ENCODE peak calls at places on chromosomes 6 and 20, in four cellular contexts. B is naive thymus-derived CD4-positive, alpha-beta T cell; S is body of pancreas; X is mammary epithelial cell. L is an unnamed sample.

GRCh38 chr20:24991897-24992419 is 593 bp downstream of the APMAP start:
- DNase-seq in B (no peak), S (no peak), X (no peak), L (peak; percentile 38)

GRCh38 chr20:57666834-57667157 is 43.0 kb downstream of the PMEPA1 start:
- DNase-seq in B (no peak), S (no peak), X (no peak), L (no peak)

GRCh38 chr6:34855463-34855862 is 32.4 kb downstream of the TAF11 start:
- DNase-seq in B (no peak), S (no peak), X (no peak), L (no peak)

GRCh38 chr20:23626040-23626620 is 11.6 kb downstream of the CST3 start:
- DNase-seq in B (no peak), S (no peak), X (peak; percentile 91), L (peak; percentile 50)

GRCh38 chr20:2626853-2627541 is 25.4 kb upstream of the NOP56 start:
- DNase-seq in B (no peak), S (no peak), X (peak; percentile 94), L (peak; percentile 93)

GRCh38 chr6:112903361-112903760 is 556.2 kb downstream of the RFPL4B start:
- DNase-seq in B (no peak), S (no peak), X (no peak), L (no peak)

GRCh38 chr20:10449270-10449669 is 14.2 kb downstream of the SLX4IP start:
- DNase-seq in B (no peak), S (peak; percentile 18), X (no peak), L (peak; percentile 62)

GRCh38 chr20:32535953-32536823 is 48.9 kb downstream of the NOL4L start:
- DNase-seq in B (peak; percentile 79), S (peak; percentile 74), X (no peak), L (peak; percentile 70)

GRCh38 chr6:170222498-170223471 is 68.1 kb downstream of the DLL1 start:
- DNase-seq in B (no peak), S (no peak), X (peak; percentile 29), L (peak; percentile 16)

GRCh38 chr6:47308674-47309325 is 905 bp downstream of the TNFRSF21 start:
- DNase-seq in B (no peak), S (peak; percentile 27), X (peak; percentile 40), L (peak; percentile 24)

GRCh38 chr6:122422614-122423267 is 23.3 kb downstream of the HSF2 start:
- DNase-seq in B (no peak), S (no peak), X (no peak), L (no peak)

GRCh38 chr20:19482726-19483125 is 270.3 kb downstream of the SLC24A3 start:
- DNase-seq in B (no peak), S (no peak), X (no peak), L (no peak)

GRCh38 chr20:41476013-41476441 is 109.4 kb upstream of the EMILIN3 start:
- DNase-seq in B (no peak), S (peak; percentile 73), X (peak; percentile 70), L (peak; percentile 78)

GRCh38 chr20:59095140-59095539 is 52.6 kb upstream of the PRELID3B start:
- DNase-seq in B (no peak), S (no peak), X (no peak), L (no peak)

GRCh38 chr6:64428186-64428585 is 792.6 kb downstream of the PHF3 start:
- DNase-seq in B (no peak), S (no peak), X (no peak), L (no peak)

GRCh38 chr6:15429146-15430110 is 183.6 kb downstream of the JARID2 start:
- DNase-seq in B (no peak), S (no peak), X (peak; percentile 29), L (peak; percentile 28)

GRCh38 chr6:160400426-160400825 is 52.2 kb downstream of the SLC22A3 start:
- DNase-seq in B (no peak), S (peak; percentile 53), X (peak; percentile 16), L (peak; percentile 55)

GRCh38 chr20:60108397-60108796 is 150.2 kb downstream of the CDH26 start:
- DNase-seq in B (no peak), S (no peak), X (no peak), L (no peak)

GRCh38 chr20:53943522-53944291 is 126.7 kb downstream of the BCAS1 start:
- DNase-seq in B (peak; percentile 52), S (no peak), X (no peak), L (no peak)

GRCh38 chr6:106370639-106371038 is 10.1 kb downstream of the CRYBG1 start:
- DNase-seq in B (no peak), S (no peak), X (peak; percentile 92), L (no peak)

GRCh38 chr20:57788936-57789613 is 79.3 kb upstream of the PMEPA1 start:
- DNase-seq in B (no peak), S (no peak), X (no peak), L (no peak)

GRCh38 chr6:168244961-168245551 is 74.5 kb downstream of the DACT2 start:
- DNase-seq in B (no peak), S (no peak), X (no peak), L (no peak)

GRCh38 chr20:46701057-46701456 is 8.4 kb upstream of the SLC2A10 start:
- DNase-seq in B (no peak), S (no peak), X (no peak), L (no peak)

GRCh38 chr20:44706371-44707258 is 8.6 kb upstream of the CCN5 start:
- DNase-seq in B (no peak), S (no peak), X (peak; percentile 37), L (no peak)

GRCh38 chr6:87293526-87293925 is 28.9 kb upstream of the SMIM8 start:
- DNase-seq in B (no peak), S (no peak), X (peak; percentile 69), L (no peak)

GRCh38 chr20:63202811-63203526 is 13.0 kb downstream of the YTHDF1 start:
- DNase-seq in B (no peak), S (no peak), X (no peak), L (no peak)

GRCh38 chr6:48325701-48326100 is 214.7 kb upstream of the PTCHD4 start:
- DNase-seq in B (no peak), S (no peak), X (no peak), L (no peak)

GRCh38 chr6:38185244-38185643 is 365.7 kb downstream of the ZFAND3 start:
- DNase-seq in B (no peak), S (no peak), X (no peak), L (no peak)

GRCh38 chr20:46683939-46684750 is 5.1 kb downstream of the TP53RK start:
- DNase-seq in B (no peak), S (peak; percentile 62), X (peak; percentile 80), L (peak; percentile 18)

GRCh38 chr20:56860413-56860812 is 231.3 kb downstream of the TFAP2C start:
- DNase-seq in B (no peak), S (no peak), X (no peak), L (no peak)

GRCh38 chr20:5715068-5715841 is 34.9 kb upstream of the SHLD1 start:
- DNase-seq in B (no peak), S (no peak), X (peak; percentile 56), L (no peak)

GRCh38 chr6:14792118-14792955 is 453.5 kb upstream of the JARID2 start:
- DNase-seq in B (no peak), S (no peak), X (no peak), L (peak; percentile 47)

GRCh38 chr6:30688569-30688968 is 2.1 kb upstream of the PPP1R18 start:
- DNase-seq in B (no peak), S (no peak), X (no peak), L (no peak)
- H3K4me1 ChIP-seq in B (peaks cover 31% of the 10 kb centered on the region), S (peaks cover 62% of the 10 kb centered on the region), X (peaks cover 35% of the 10 kb centered on the region), L (peaks cover 4% of the 10 kb centered on the region)

GRCh38 chr6:109370792-109371191 is 11.5 kb downstream of the CD164 start:
- DNase-seq in B (no peak), S (no peak), X (no peak), L (no peak)

GRCh38 chr6:109372070-109372585 is 10.1 kb downstream of the CD164 start:
- DNase-seq in B (no peak), S (no peak), X (no peak), L (no peak)

GRCh38 chr6:109370336-109370735 is 11.9 kb downstream of the CD164 start:
- DNase-seq in B (no peak), S (no peak), X (no peak), L (no peak)

GRCh38 chr6:109373333-109373732 is 8.9 kb downstream of the CD164 start:
- DNase-seq in B (no peak), S (no peak), X (no peak), L (no peak)

DNA sequence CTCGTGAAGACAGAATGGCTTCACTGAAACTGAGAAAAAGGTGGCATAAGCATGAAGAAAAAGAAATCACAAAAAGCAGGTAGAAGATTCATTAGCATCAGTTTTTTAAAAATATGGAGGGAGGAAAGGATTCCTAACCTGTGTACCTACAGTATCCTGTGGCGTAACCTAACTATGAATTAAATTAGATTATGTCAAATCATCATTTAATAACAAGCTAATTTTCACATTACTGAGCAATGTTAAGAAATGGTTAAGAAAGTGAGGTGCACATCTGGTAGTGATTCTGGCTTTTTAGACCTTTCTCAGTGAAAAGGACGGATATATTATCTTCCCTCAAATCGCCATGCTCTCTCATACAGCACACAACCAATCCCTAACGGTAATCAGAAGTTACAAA is 12.5 kb downstream of the CD164 start:
- DNase-seq in B (no peak), S (no peak), X (no peak), L (no peak)
- H3K36me3 ChIP-seq in B (peaks cover 65% of the 10 kb centered on the region), S (peaks cover 13% of the 10 kb centered on the region), X (peaks cover 42% of the 10 kb centered on the region), L (peaks cover 6% of the 10 kb centered on the region)

GRCh38 chr20:1274485-1275313 is 8.6 kb downstream of the SNPH start:
- DNase-seq in B (no peak), S (no peak), X (no peak), L (peak; percentile 53)

GRCh38 chr20:1275919-1276318 is 9.8 kb downstream of the SNPH start:
- DNase-seq in B (no peak), S (no peak), X (no peak), L (no peak)

GRCh38 chr20:1272368-1273155 is 6.5 kb downstream of the SNPH start:
- DNase-seq in B (no peak), S (no peak), X (no peak), L (no peak)

GRCh38 chr20:1269850-1270249 is 3.8 kb downstream of the SNPH start:
- DNase-seq in B (no peak), S (no peak), X (no peak), L (no peak)

GRCh38 chr20:1273366-1273765 is 7.3 kb downstream of the SNPH start:
- DNase-seq in B (no peak), S (no peak), X (no peak), L (no peak)
- H3K4me1 ChIP-seq in B (peaks cover 28% of the 10 kb centered on the region), S (no peaks in the 10 kb centered on the region), X (no peaks in the 10 kb centered on the region), L (no peaks in the 10 kb centered on the region)

DNA sequence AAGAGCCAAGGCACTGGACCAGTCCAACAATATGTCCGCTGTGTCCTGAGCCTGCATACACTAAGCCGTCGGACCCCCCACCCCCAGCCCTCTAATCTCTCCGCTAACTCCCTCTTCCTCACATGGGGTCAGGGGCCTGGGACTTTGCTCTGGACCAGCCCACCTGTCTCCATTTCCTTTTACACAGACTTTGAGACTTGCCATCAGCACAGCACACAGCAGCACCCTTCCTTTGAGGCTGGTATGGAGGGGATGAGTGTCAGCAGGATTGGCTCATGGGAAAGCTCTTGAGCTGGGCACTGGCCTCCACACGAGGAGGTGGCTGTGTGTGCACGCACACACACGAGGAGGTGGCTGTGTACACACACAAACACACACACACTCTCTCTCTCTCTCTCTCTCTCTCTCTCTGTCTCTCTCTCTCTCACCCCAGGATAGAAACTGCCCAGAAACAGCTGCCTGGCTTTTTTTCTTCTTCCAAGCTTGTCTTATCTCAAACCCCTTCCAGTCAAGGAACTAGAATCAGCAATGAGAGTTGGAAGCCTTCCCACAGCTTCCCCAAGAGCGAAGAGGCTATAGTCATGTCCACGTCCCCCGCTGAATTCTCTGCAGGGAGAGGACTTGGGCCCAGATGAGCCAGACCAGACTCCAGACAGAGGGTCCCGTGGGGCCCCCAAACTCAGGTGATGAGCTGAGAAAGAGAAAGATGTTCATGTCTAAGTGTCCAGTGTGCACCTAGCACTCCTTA is 18.6 kb downstream of the SLC9A8 start:
- DNase-seq in B (no peak), S (no peak), X (no peak), L (no peak)
- H3K36me3 ChIP-seq in B (peaks cover 39% of the 10 kb centered on the region), S (peaks cover 2% of the 10 kb centered on the region), X (no peaks in the 10 kb centered on the region), L (no peaks in the 10 kb centered on the region)

L was measured in small intestine.